ENCODE peak calls at places on chromosomes 12 and 14, in six cellular contexts. P is cardiac fibroblast, O is AG04450, N is fibroblast of mammary gland, D is suprapubic skin, J is Calu3. C is an unnamed sample.

GRCh38 chr12:102543494-102543893 is 63.1 kb upstream of the IGF1 start:
- DNase-seq in P (no peak), O (no peak), N (no peak), D (no peak), J (no peak), C (no peak)

GRCh38 chr14:77502109-77502782 is 3.6 kb upstream of the ISM2 start:
- DNase-seq in P (no peak), O (no peak), N (no peak), D (no peak), J (no peak), C (no peak)

GRCh38 chr14:101977311-101978071 is 13.1 kb downstream of the DYNC1H1 start:
- DNase-seq in P (no peak), O (no peak), N (peak), D (no peak), J (no peak), C (no peak)

GRCh38 chr14:104582649-104583048 is 3.1 kb downstream of the C14orf180 start:
- DNase-seq in P (peak), O (no peak), N (no peak), D (no peak), J (no peak), C (peak)

GRCh38 chr14:69432364-69432763 is 33.9 kb downstream of the SLC39A9 start:
- DNase-seq in P (no peak), O (no peak), N (no peak), D (no peak), J (no peak), C (no peak)

GRCh38 chr14:74324945-74325361 is 22.2 kb upstream of the ABCD4 start:
- DNase-seq in P (peak), O (no peak), N (peak), D (no peak), J (no peak), C (no peak)

GRCh38 chr12:96308881-96309280 is 91.4 kb downstream of the CDK17 start:
- DNase-seq in P (peak), O (no peak), N (no peak), D (no peak), J (no peak), C (no peak)

GRCh38 chr12:1069846-1070245 is 78.8 kb downstream of the ERC1 start:
- DNase-seq in P (no peak), O (no peak), N (no peak), D (no peak), J (no peak), C (no peak)

GRCh38 chr12:67068773-67069450 is 200.2 kb upstream of the CAND1 start:
- DNase-seq in P (peak), O (peak), N (peak), D (no peak), J (peak), C (peak)

GRCh38 chr14:76997257-76997970 is 31.1 kb downstream of the IRF2BPL start:
- DNase-seq in P (no peak), O (no peak), N (peak), D (no peak), J (no peak), C (no peak)

GRCh38 chr12:118448341-118448740 is 72.0 kb downstream of the SUDS3 start:
- DNase-seq in P (no peak), O (no peak), N (no peak), D (no peak), J (no peak), C (no peak)

GRCh38 chr12:19546611-19547162 is 107.4 kb downstream of the AEBP2 start:
- DNase-seq in P (peak), O (no peak), N (peak), D (no peak), J (no peak), C (peak)

GRCh38 chr12:109286652-109287051 is 22.4 kb downstream of the FOXN4 start:
- DNase-seq in P (no peak), O (no peak), N (no peak), D (no peak), J (no peak), C (no peak)

GRCh38 chr14:74480051-74480450 is 13.1 kb downstream of the NPC2 start:
- DNase-seq in P (no peak), O (no peak), N (no peak), D (no peak), J (no peak), C (no peak)

GRCh38 chr14:60514378-60515243 is 5.7 kb downstream of the SIX6 start:
- DNase-seq in P (peak), O (no peak), N (no peak), D (no peak), J (peak), C (no peak)

GRCh38 chr14:55581011-55581806 is 1.2 kb downstream of the KTN1 start:
- DNase-seq in P (peak), O (no peak), N (peak), D (no peak), J (peak), C (peak)

GRCh38 chr12:31118347-31118830 is 44.7 kb downstream of the DDX11 start:
- DNase-seq in P (peak), O (no peak), N (no peak), D (no peak), J (no peak), C (no peak)

GRCh38 chr12:58286353-58286752 is 345.0 kb downstream of the ATP23 start:
- DNase-seq in P (no peak), O (no peak), N (no peak), D (no peak), J (no peak), C (no peak)

GRCh38 chr14:90773196-90773486 is 43.1 kb downstream of the TTC7B start:
- DNase-seq in P (no peak), O (no peak), N (no peak), D (no peak), J (no peak), C (no peak)

GRCh38 chr12:71190822-71191221 is 33.0 kb upstream of the TSPAN8 start:
- DNase-seq in P (no peak), O (no peak), N (no peak), D (no peak), J (no peak), C (no peak)

GRCh38 chr14:58765375-58765774 is 127.6 kb downstream of the DACT1 start:
- DNase-seq in P (no peak), O (no peak), N (no peak), D (no peak), J (no peak), C (peak)

GRCh38 chr14:54790092-54790491 is 112.5 kb downstream of the GCH1 start:
- DNase-seq in P (no peak), O (no peak), N (no peak), D (no peak), J (no peak), C (no peak)

DNA sequence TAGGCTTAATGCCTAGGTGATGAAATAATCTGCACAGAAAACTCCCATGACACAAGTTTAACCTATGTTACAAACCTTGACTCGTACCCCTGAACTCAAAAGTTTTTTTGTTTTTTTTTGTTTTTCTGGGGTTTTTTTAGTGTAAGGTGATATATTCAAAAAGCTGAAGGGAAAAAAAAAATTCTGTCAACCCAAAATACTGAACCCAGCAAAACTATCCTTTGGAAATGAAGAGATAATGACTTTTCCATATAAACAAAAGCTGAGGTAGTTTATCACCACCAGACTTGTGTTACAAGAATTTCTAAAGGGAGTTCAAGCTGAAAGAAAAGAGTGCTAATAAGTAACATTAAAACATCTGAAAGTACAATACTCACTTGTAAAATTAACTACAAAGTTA is 448.1 kb downstream of the KCNH5 start:
- DNase-seq in P (no peak), O (no peak), N (no peak), D (no peak), J (no peak), C (no peak)
- TF ChIP-seq CTCF in P (no peak), O (no peak), N (no peak), D (no peak), J (no peak), C (no peak)

GRCh38 chr12:52307836-52308806 is 13.1 kb downstream of the KRT83 start:
- DNase-seq in P (peak), O (no peak), N (no peak), D (no peak), J (peak), C (peak)

GRCh38 chr12:52308807-52309425 is 12.3 kb downstream of the KRT83 start:
- DNase-seq in P (no peak), O (no peak), N (no peak), D (no peak), J (no peak), C (no peak)

GRCh38 chr12:52310622-52311281 is 10.4 kb downstream of the KRT83 start:
- DNase-seq in P (peak), O (no peak), N (no peak), D (no peak), J (no peak), C (no peak)

GRCh38 chr12:52300796-52301691 is 9.7 kb upstream of the KRT81 start:
- DNase-seq in P (no peak), O (no peak), N (peak), D (no peak), J (no peak), C (no peak)

GRCh38 chr12:52305921-52306705 is 14.8 kb upstream of the KRT81 start:
- DNase-seq in P (no peak), O (no peak), N (no peak), D (no peak), J (peak), C (no peak)
- TF ChIP-seq CTCF in P (peak), O (peak), N (peak), D (no peak), J (peak), C (peak)

GRCh38 chr14:50003213-50004021 is 110.5 kb downstream of the ARF6 start:
- DNase-seq in P (peak), O (no peak), N (peak), D (peak), J (peak), C (peak)
- TF ChIP-seq CTCF in P (peak), O (peak), N (no peak), D (no peak), J (no peak), C (peak)

GRCh38 chr12:59632408-59632807 is 36.6 kb downstream of the SLC16A7 start:
- DNase-seq in P (peak), O (no peak), N (peak), D (no peak), J (no peak), C (no peak)
- TF ChIP-seq CTCF in P (no peak), O (no peak), N (no peak), D (no peak), J (no peak), C (no peak)

DNA sequence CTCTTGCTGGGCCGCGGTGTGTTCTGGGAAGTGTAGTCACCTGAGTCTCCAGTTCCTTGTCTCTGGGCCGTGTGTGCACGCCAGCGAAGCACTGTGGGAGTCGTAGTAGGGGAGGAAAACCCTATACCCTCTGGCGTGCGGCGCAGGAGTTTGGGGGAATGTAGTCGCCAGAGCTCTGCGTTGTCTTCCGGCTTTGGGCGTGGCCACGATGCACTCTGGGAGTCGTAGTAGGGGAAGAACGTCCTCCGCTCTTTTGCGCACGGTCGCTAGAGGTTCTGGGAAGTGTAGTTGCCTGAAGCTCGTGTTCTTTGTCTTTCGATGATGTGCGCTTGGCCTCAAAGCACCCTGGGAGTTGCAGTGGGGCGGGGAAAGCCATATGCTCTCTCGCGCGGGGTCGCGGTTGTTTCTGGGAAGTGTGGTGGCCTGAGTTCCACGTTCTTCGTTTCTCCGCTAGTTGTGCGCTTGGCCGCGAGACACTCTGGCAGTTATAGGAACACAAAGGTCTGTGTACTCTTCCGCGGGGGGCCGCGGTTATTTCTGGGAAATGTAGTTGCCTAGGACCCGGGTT is 588 bp upstream of the ZNF140 start:
- DNase-seq in P (peak), O (peak), N (peak), D (peak), J (peak), C (peak)
- TF ChIP-seq CTCF in P (no peak), O (peak), N (no peak), D (no peak), J (no peak), C (no peak)

DNA sequence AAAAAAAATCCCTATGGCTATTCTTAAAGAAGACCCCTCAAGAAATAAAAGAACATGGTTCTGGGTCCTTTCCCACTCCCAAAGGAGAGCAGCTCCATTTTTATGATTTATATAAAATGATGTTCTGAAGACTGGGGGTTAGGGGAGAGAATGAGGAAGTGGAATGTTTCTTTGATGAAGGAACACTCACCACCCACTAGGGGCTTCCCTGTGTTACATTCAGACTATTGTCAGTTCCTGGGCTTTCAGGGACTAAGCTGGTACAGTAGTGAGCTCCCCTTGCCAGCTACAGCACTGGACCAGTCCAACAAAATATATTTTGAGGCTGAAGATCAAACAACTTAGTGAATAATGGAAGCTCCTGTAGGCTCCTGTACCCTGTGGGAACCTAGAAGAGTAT is 98.9 kb downstream of the HMGA2 start:
- DNase-seq in P (no peak), O (no peak), N (no peak), D (no peak), J (no peak), C (no peak)
- TF ChIP-seq CTCF in P (peak), O (peak), N (peak), D (no peak), J (no peak), C (no peak)

DNA sequence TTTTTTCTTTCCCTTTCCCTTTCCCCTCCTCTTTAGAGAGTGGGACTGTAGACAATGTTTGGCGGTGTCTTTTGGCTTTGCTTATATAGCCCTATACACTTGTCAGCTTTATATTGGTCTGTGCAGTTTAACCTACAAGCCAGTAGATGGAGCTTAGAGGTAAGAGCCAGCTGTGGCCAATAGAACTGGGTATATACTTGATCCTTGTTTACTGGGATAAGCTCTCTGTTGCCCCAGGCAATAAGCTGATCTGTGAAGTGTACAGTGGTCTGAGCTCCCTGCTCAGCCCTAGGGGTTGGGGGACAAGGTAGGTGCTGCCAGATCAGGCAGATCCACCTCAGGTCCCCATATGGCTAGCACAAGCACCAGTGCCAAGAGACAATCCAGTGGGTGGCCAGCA is 434.1 kb downstream of the NOVA1 start:
- DNase-seq in P (peak), O (no peak), N (peak), D (no peak), J (no peak), C (no peak)
- TF ChIP-seq CTCF in P (peak), O (no peak), N (peak), D (peak), J (no peak), C (no peak)

GRCh38 chr14:37232907-37233481 is 35.3 kb downstream of the MIPOL1 start:
- DNase-seq in P (peak), O (peak), N (peak), D (no peak), J (peak), C (no peak)
- TF ChIP-seq CTCF in P (peak), O (peak), N (peak), D (peak), J (peak), C (peak)

GRCh38 chr12:121792607-121793500 is 634 bp downstream of the RHOF start:
- DNase-seq in P (no peak), O (no peak), N (no peak), D (no peak), J (peak), C (peak)

GRCh38 chr12:121795029-121795977 is 1.8 kb upstream of the RHOF start:
- DNase-seq in P (peak), O (no peak), N (peak), D (peak), J (peak), C (peak)

GRCh38 chr12:121793501-121793835 is at the start of gene RHOF:
- DNase-seq in P (no peak), O (no peak), N (no peak), D (no peak), J (peak), C (no peak)

GRCh38 chr12:121793836-121794531 is 496 bp upstream of the RHOF start:
- DNase-seq in P (peak), O (peak), N (peak), D (peak), J (peak), C (peak)

GRCh38 chr12:121794532-121795028 is 1.1 kb upstream of the RHOF start:
- DNase-seq in P (no peak), O (no peak), N (no peak), D (no peak), J (no peak), C (no peak)
- TF ChIP-seq CTCF in P (no peak), O (no peak), N (no peak), D (no peak), J (no peak), C (no peak)